ENCODE peak calls at places on chromosome 6, in six cellular contexts. T is astrocyte, Z is tibial artery, U is neural crest cell, A is breast epithelium, C is GM23338. B is an unnamed sample.

GRCh38 chr6:18703546-18703945 is 316.4 kb downstream of the RNF144B start:
- DNase-seq in T (no peak), Z (no peak), U (no peak), A (no peak), C (no peak), B (no peak)

GRCh38 chr6:49713346-49713745 is at the start of gene CRISP2:
- DNase-seq in T (no peak), Z (no peak), U (no peak), A (no peak), C (peak), B (no peak)

GRCh38 chr6:31400467-31401289 is 2.7 kb upstream of the MICA start:
- DNase-seq in T (peak), Z (peak), U (peak), A (peak), C (peak), B (peak)

GRCh38 chr6:15577550-15578171 is 85.2 kb downstream of the DTNBP1 start:
- DNase-seq in T (no peak), Z (no peak), U (no peak), A (no peak), C (no peak), B (no peak)

GRCh38 chr6:134145786-134146185 is 93.4 kb upstream of the SLC2A12 start:
- DNase-seq in T (peak), Z (no peak), U (no peak), A (no peak), C (peak), B (no peak)

GRCh38 chr6:52326540-52327364 is 35.2 kb upstream of the PAQR8 start:
- DNase-seq in T (no peak), Z (no peak), U (no peak), A (no peak), C (no peak), B (no peak)

GRCh38 chr6:52893221-52893620 is 16.3 kb downstream of the GSTA3 start:
- DNase-seq in T (no peak), Z (no peak), U (no peak), A (no peak), C (no peak), B (no peak)

GRCh38 chr6:134714679-134715078 is 235.2 kb downstream of the ALDH8A1 start:
- DNase-seq in T (peak), Z (no peak), U (no peak), A (no peak), C (no peak), B (no peak)

GRCh38 chr6:42729731-42730130 is 7.3 kb upstream of the PRPH2 start:
- DNase-seq in T (peak), Z (no peak), U (no peak), A (no peak), C (no peak), B (no peak)

GRCh38 chr6:134123666-134124208 is 71.3 kb upstream of the SLC2A12 start:
- DNase-seq in T (peak), Z (no peak), U (no peak), A (no peak), C (peak), B (no peak)

GRCh38 chr6:52361347-52361944 is 505 bp upstream of the PAQR8 start:
- DNase-seq in T (peak), Z (peak), U (no peak), A (no peak), C (peak), B (peak)

GRCh38 chr6:138404666-138405337 is 779 bp downstream of the HEBP2 start:
- DNase-seq in T (no peak), Z (peak), U (no peak), A (no peak), C (no peak), B (peak)

GRCh38 chr6:133961831-133962230 is 8.8 kb downstream of the TBPL1 start:
- DNase-seq in T (peak), Z (no peak), U (no peak), A (no peak), C (no peak), B (no peak)

GRCh38 chr6:4470698-4471210 is 305.4 kb upstream of the CDYL start:
- DNase-seq in T (no peak), Z (no peak), U (no peak), A (no peak), C (peak), B (no peak)

GRCh38 chr6:140252099-140252498 is 877.7 kb upstream of the CITED2 start:
- DNase-seq in T (no peak), Z (no peak), U (no peak), A (no peak), C (no peak), B (no peak)

GRCh38 chr6:158707120-158707519 is 57.3 kb downstream of the SYTL3 start:
- DNase-seq in T (peak), Z (peak), U (no peak), A (no peak), C (no peak), B (peak)

GRCh38 chr6:80638222-80639055 is 532.0 kb downstream of the BCKDHB start:
- DNase-seq in T (peak), Z (peak), U (peak), A (peak), C (peak), B (no peak)

GRCh38 chr6:10526156-10526555 is 5.0 kb downstream of the GCNT2 start:
- DNase-seq in T (peak), Z (no peak), U (no peak), A (no peak), C (no peak), B (no peak)

GRCh38 chr6:53301801-53302537 is 46.8 kb downstream of the ELOVL5 start:
- DNase-seq in T (no peak), Z (no peak), U (no peak), A (no peak), C (no peak), B (no peak)

GRCh38 chr6:24547243-24547642 is 52.5 kb downstream of the ALDH5A1 start:
- DNase-seq in T (no peak), Z (no peak), U (no peak), A (no peak), C (peak), B (no peak)
- TF ChIP-seq CTCF in T (no peak), Z (no peak), U (no peak), A (no peak), C (peak), B (no peak)

GRCh38 chr6:14281831-14282230 is 164.3 kb downstream of the CD83 start:
- DNase-seq in T (no peak), Z (no peak), U (no peak), A (no peak), C (no peak), B (no peak)

GRCh38 chr6:14280006-14280510 is 162.5 kb downstream of the CD83 start:
- DNase-seq in T (no peak), Z (no peak), U (no peak), A (no peak), C (no peak), B (no peak)

GRCh38 chr6:14282326-14282725 is 164.8 kb downstream of the CD83 start:
- DNase-seq in T (no peak), Z (no peak), U (no peak), A (no peak), C (no peak), B (no peak)

GRCh38 chr6:14282854-14283505 is 165.4 kb downstream of the CD83 start:
- DNase-seq in T (no peak), Z (no peak), U (no peak), A (no peak), C (no peak), B (no peak)

DNA sequence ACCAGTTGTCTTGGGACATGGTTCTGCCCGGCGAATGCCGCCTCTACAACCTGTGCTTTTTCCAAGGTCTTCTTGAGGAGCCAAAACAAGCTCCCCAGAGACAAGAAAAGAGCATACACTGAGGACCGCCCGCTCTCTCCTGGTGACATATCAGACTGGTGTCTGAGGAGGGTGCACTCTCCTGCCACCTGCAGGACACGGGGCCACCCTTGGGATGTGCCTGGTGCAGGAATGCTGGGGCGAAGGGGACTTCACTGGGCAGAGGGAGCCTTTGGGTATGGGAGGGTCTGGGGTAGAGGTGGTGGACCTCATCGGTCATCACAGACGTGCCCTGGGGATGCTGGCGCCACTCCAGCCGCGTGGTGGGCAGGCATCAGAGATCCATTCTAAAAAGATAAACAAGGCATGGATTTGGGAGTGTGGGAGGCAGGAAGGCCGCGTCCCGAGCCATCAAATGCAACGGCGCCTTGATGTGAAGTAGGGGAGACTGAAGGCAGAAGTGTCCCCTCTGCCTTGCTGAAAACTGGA is 163.3 kb downstream of the CD83 start:
- DNase-seq in T (no peak), Z (no peak), U (no peak), A (no peak), C (peak), B (no peak)
- TF ChIP-seq CTCF in T (no peak), Z (no peak), U (no peak), A (no peak), C (peak), B (no peak)

DNA sequence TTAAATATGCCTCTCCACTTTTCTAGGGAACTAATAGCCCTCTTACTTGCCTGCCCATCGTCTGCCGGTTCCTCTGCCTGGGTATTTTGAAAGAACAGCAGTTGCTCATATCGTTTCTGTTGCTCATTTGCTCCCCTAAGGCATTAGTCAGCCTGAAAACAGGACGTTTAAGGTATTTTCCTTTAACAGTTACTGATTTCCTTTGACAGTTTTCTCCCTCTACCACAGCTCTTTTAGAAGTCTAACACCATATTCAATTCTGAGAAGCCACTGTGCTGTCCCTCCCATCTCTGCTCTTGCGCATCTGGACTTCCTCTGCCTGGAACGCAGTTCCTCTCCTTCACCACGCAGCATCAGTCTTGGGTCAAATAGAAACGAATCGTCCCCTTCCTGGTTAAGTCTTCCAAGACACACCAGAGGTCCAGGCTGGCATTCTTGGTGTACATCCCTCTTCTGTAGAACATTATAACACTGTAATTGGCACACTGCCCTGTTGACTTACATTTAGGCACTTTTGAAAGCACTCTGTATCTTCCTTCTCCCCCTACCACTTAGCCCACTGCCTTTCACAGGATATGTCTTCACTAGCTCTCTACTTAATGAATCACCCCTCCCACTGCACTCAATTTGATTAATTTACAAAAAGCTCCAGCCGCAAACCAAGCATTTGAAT is 141.0 kb upstream of the CARMIL1 start:
- DNase-seq in T (peak), Z (peak), U (no peak), A (peak), C (no peak), B (peak)
- TF ChIP-seq CTCF in T (no peak), Z (peak), U (no peak), A (no peak), C (no peak), B (peak)

GRCh38 chr6:39849228-39849627 is 57.1 kb downstream of the DAAM2 start:
- DNase-seq in T (no peak), Z (no peak), U (no peak), A (no peak), C (no peak), B (no peak)

GRCh38 chr6:39850897-39851296 is 58.7 kb downstream of the DAAM2 start:
- DNase-seq in T (no peak), Z (no peak), U (no peak), A (no peak), C (no peak), B (no peak)

GRCh38 chr6:39847216-39847615 is 55.0 kb downstream of the DAAM2 start:
- DNase-seq in T (no peak), Z (peak), U (no peak), A (no peak), C (peak), B (peak)

GRCh38 chr6:39849764-39850163 is 57.6 kb downstream of the DAAM2 start:
- DNase-seq in T (no peak), Z (no peak), U (no peak), A (no peak), C (no peak), B (no peak)

DNA sequence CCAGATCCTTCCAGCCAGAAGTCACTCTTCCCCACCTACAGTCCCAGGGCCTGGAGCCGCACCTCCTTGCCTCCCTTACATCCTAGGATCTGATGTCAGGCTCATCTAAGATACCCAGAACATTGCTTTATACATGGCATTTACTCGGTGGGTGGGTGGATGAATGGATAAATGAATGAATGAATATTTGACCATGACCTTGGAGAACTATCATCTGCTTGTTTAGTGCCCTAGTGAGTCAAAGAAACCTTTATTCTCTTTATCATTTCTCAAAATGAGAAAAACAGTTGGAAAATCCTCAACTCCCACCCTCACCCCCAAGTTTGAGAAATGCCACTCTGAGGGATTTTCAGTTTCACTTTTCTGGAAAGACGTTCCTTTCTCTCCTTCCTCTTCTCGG is 56.0 kb downstream of the DAAM2 start:
- DNase-seq in T (no peak), Z (no peak), U (no peak), A (no peak), C (no peak), B (no peak)
- TF ChIP-seq CTCF in T (no peak), Z (no peak), U (no peak), A (no peak), C (no peak), B (no peak)

DNA sequence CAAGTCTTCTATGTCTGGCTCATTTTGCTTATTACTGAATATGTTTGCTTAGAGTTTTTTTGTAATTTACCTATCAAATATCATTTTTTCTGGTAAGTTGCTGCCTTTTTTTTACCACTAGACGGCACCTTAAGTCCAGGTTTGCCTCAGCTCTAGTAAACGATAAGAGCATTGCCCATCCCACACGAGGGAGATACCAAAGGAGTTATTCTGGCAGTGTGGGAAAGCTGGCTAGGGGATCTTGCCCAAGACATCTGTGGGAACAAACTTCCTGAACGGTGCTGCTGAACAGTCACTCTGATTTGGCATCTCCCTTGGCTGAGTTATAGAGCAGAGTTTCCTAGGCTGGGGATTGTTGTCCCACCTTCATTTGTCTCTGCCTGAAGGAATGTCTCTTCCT is 306.4 kb downstream of the COL12A1 start:
- DNase-seq in T (peak), Z (no peak), U (no peak), A (no peak), C (peak), B (no peak)
- TF ChIP-seq CTCF in T (peak), Z (no peak), U (no peak), A (no peak), C (peak), B (no peak)

DNA sequence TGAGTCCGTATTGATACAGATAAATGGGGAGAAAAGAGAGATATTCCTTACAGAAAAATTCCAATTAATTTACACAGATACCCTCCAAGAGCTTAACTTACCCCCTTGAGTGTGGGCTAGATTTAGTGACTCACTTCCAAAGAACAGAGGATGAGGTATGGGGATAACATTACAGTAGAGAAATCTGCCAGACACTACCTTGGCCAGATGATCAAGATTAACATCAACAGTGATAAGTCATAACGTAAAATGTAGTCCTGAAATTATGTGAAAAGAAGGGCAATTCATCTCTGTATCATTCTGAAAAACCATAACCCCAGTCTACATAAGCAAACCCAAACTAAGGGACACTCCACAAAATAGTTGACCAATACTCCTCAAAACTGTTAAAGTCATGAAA is 69.3 kb downstream of the PDSS2 start:
- DNase-seq in T (no peak), Z (no peak), U (no peak), A (no peak), C (no peak), B (no peak)
- TF ChIP-seq CTCF in T (no peak), Z (no peak), U (no peak), A (no peak), C (no peak), B (no peak)

DNA sequence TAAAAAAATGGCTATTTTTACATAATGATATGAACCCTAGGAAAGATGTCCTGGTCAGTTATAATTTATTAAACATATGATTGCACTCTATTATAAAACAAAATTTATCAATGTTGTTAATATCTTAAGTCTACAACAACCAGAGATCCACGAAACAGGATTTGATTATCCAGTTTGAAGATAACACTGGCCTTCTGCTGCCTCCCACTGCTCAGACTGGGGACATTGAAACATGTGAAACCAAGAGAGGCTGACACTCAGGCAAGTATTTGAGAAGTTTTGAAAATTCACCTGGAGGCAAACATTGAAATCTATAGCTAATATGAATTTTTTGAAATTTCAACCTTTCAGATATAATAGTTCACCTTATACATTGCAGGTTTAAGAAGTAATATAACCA is 219.3 kb upstream of the HSF2 start:
- DNase-seq in T (no peak), Z (no peak), U (no peak), A (no peak), C (no peak), B (no peak)
- TF ChIP-seq CTCF in T (no peak), Z (no peak), U (peak), A (no peak), C (peak), B (peak)

DNA sequence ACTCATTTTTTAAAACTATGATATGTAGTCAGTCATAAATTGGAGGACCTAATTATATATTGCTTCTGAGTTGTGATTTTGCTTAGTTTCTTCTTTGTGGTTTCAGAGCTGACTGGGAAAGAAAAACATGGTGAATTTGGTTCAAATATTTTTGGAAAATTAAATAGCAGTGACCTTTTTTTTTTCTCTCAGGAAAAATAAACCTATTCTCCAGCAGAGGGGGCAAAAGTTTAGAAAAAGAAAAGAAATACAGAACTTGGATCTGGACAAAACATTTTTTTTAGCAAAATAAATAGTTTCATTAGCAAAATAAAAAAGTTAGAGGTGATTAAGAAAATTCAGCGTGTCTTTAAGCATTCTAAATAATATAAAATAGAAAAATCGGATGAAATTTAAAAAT is 10.2 kb downstream of the COL10A1 start:
- DNase-seq in T (no peak), Z (no peak), U (no peak), A (no peak), C (no peak), B (no peak)
- TF ChIP-seq CTCF in T (peak), Z (peak), U (peak), A (no peak), C (no peak), B (peak)

GRCh38 chr6:136284909-136285308 is 4.7 kb downstream of the BCLAF1 start:
- DNase-seq in T (peak), Z (no peak), U (no peak), A (no peak), C (peak), B (no peak)

GRCh38 chr6:136289579-136290405 is at the start of gene BCLAF1:
- DNase-seq in T (peak), Z (peak), U (peak), A (peak), C (peak), B (peak)

GRCh38 chr6:136290406-136291010 is 862 bp upstream of the BCLAF1 start:
- DNase-seq in T (peak), Z (peak), U (no peak), A (peak), C (peak), B (peak)

GRCh38 chr6:136289327-136289578 is 393 bp downstream of the BCLAF1 start:
- DNase-seq in T (peak), Z (peak), U (peak), A (peak), C (peak), B (peak)

GRCh38 chr6:136288566-136289326 is 900 bp downstream of the BCLAF1 start:
- DNase-seq in T (peak), Z (peak), U (peak), A (peak), C (peak), B (peak)
- TF ChIP-seq CTCF in T (no peak), Z (peak), U (peak), A (no peak), C (no peak), B (peak)

B was measured in left ventricle myocardium inferior.